ENCODE peak calls at places on chromosomes 16 and 17, in eight cellular contexts. K, V, N, A, Y, W, R and P are unnamed samples.

GRCh38 chr16:75263963-75264445 is 12.6 kb upstream of the BCAR1 start:
- DNase-seq in K (no peak), A (peak; percentile 75), W (no peak), R (peak; percentile 33), Y (peak; percentile 56), N (no peak), V (no peak), P (no peak)

GRCh38 chr16:58049697-58050185 is 24.2 kb downstream of the MMP15 start:
- DNase-seq in W (no peak), V (no peak), R (no peak), A (no peak), K (no peak), N (no peak), Y (peak; percentile 53), P (no peak)

GRCh38 chr16:68037820-68038597 is 14.9 kb downstream of the DUS2 start:
- DNase-seq in K (no peak), W (no peak), V (no peak), N (no peak), A (no peak), R (no peak), Y (no peak), P (no peak)

GRCh38 chr17:22469941-22470340 is 777.6 kb downstream of the KCNJ18 start:
- DNase-seq in A (no peak), W (no peak), Y (no peak), R (no peak), K (no peak), N (no peak), V (no peak), P (no peak)

GRCh38 chr16:72362972-72363371 is 191.0 kb upstream of the PMFBP1 start:
- DNase-seq in Y (no peak), N (no peak), V (no peak), K (no peak), A (no peak), R (peak; percentile 91), W (no peak), P (no peak)

GRCh38 chr17:74431568-74432483 is at the start of gene GPRC5C:
- DNase-seq in W (peak; percentile 78), A (peak; percentile 50), N (peak; percentile 48), Y (peak; percentile 95), V (peak; percentile 53), R (no peak), K (peak; percentile 71), P (peak; percentile 90)

GRCh38 chr17:42413464-42414040 is 9.5 kb downstream of the CAVIN1 start:
- DNase-seq in Y (no peak), N (no peak), A (peak; percentile 56), K (no peak), W (no peak), V (no peak), R (peak; percentile 63), P (no peak)

GRCh38 chr17:13735444-13735843 is 133.7 kb upstream of the HS3ST3A1 start:
- DNase-seq in R (peak; percentile 25), N (no peak), Y (peak; percentile 83), A (peak; percentile 59), K (no peak), W (no peak), V (no peak), P (no peak)

GRCh38 chr16:31242197-31242596 is 17.6 kb upstream of the ITGAM start:
- DNase-seq in Y (no peak), A (peak; percentile 23), N (no peak), K (no peak), W (no peak), R (no peak), V (no peak), P (no peak)

GRCh38 chr16:8561496-8561895 is 28.8 kb downstream of the TMEM114 start:
- DNase-seq in N (no peak), W (no peak), Y (no peak), V (no peak), A (no peak), K (no peak), R (no peak), P (no peak)

GRCh38 chr17:33169580-33170285 is 123.4 kb downstream of the ASIC2 start:
- DNase-seq in N (no peak), R (peak; percentile 14), K (no peak), V (no peak), A (peak; percentile 59), Y (peak; percentile 31), W (no peak), P (no peak)

GRCh38 chr17:30093463-30094147 is 23.0 kb upstream of the NSRP1 start:
- DNase-seq in V (peak; percentile 70), N (no peak), A (peak; percentile 71), K (peak; percentile 71), Y (peak; percentile 82), W (peak; percentile 66), R (peak; percentile 71), P (peak; percentile 49)

GRCh38 chr17:76107507-76107906 is 3.9 kb upstream of the EXOC7 start:
- DNase-seq in Y (no peak), N (no peak), W (no peak), K (no peak), A (peak; percentile 29), R (peak; percentile 14), V (no peak), P (no peak)

GRCh38 chr17:2138768-2139167 is 83.9 kb downstream of the HIC1 start:
- DNase-seq in W (no peak), A (peak; percentile 51), K (peak; percentile 44), V (no peak), Y (no peak), N (no peak), R (peak; percentile 30), P (peak; percentile 12)

GRCh38 chr17:42553161-42553818 is 567 bp downstream of the HSD17B1 start:
- DNase-seq in R (peak; percentile 69), W (no peak), V (no peak), K (peak; percentile 42), A (no peak), Y (peak; percentile 89), N (no peak), P (no peak)

GRCh38 chr17:59254742-59255141 is 34.4 kb downstream of the GDPD1 start:
- DNase-seq in Y (no peak), K (no peak), N (no peak), A (no peak), R (no peak), V (no peak), W (no peak), P (no peak)

GRCh38 chr16:47977802-47978201 is 178.0 kb downstream of the ABCC12 start:
- DNase-seq in V (no peak), A (no peak), N (no peak), K (no peak), Y (no peak), R (no peak), W (no peak), P (no peak)

GRCh38 chr16:30458561-30459394 is 13.1 kb upstream of the SEPHS2 start:
- DNase-seq in K (no peak), R (no peak), Y (no peak), A (no peak), W (no peak), N (peak; percentile 71), V (peak; percentile 92), P (no peak)

GRCh38 chr16:73020409-73020884 is 27.5 kb downstream of the ZFHX3 start:
- DNase-seq in Y (no peak), V (no peak), K (no peak), R (peak; percentile 99), W (no peak), A (peak; percentile 92), N (no peak), P (peak; percentile 66)

GRCh38 chr17:41992576-41992975 is 24.7 kb downstream of the DNAJC7 start:
- DNase-seq in V (no peak), R (peak; percentile 27), N (no peak), Y (no peak), W (no peak), K (no peak), A (no peak), P (no peak)

GRCh38 chr17:31437720-31438400 is 46.4 kb downstream of the RAB11FIP4 start:
- DNase-seq in Y (no peak), V (no peak), W (no peak), N (no peak), K (no peak), A (no peak), R (no peak), P (no peak)

GRCh38 chr16:11259288-11259621 is 3.3 kb upstream of the SOCS1 start:
- DNase-seq in A (peak; percentile 34), K (no peak), N (no peak), R (no peak), V (no peak), W (no peak), Y (no peak), P (no peak)

GRCh38 chr17:39462644-39463375 is 1.5 kb downstream of the CDK12 start:
- DNase-seq in N (no peak), R (peak; percentile 27), W (peak; percentile 42), K (no peak), Y (peak; percentile 66), A (peak; percentile 52), V (peak; percentile 19), P (no peak)

GRCh38 chr16:73176577-73177013 is 128.7 kb upstream of the ZFHX3 start:
- DNase-seq in V (no peak), W (no peak), N (no peak), A (peak; percentile 96), R (peak; percentile 98), Y (peak; percentile 63), K (no peak), P (peak; percentile 67)

GRCh38 chr16:88509749-88510069 is 56.6 kb downstream of the ZFPM1 start:
- DNase-seq in R (no peak), N (no peak), W (no peak), K (no peak), V (no peak), Y (no peak), A (no peak), P (no peak)

GRCh38 chr17:45300060-45300751 is 16.6 kb downstream of the MAP3K14 start:
- DNase-seq in R (no peak), W (no peak), K (no peak), N (no peak), A (no peak), V (no peak), Y (no peak), P (no peak)

GRCh38 chr17:8220783-8221662 is 10.6 kb upstream of the AURKB start:
- DNase-seq in R (peak; percentile 96), K (peak; percentile 72), V (peak; percentile 91), A (peak; percentile 89), N (peak; percentile 92), Y (peak; percentile 98), W (peak; percentile 96), P (peak; percentile 83)

GRCh38 chr16:77652399-77652798 is 69.9 kb upstream of the NUDT7 start:
- DNase-seq in A (peak; percentile 22), Y (no peak), V (no peak), N (no peak), W (no peak), R (peak; percentile 59), K (no peak), P (no peak)

GRCh38 chr17:29042679-29043538 is at the start of gene PIPOX:
- DNase-seq in K (peak; percentile 54), V (no peak), N (no peak), A (no peak), R (peak; percentile 12), W (peak; percentile 43), Y (peak; percentile 69), P (peak; percentile 51)

GRCh38 chr16:9844361-9844760 is 337.9 kb downstream of the GRIN2A start:
- DNase-seq in K (no peak), A (peak; percentile 63), Y (no peak), N (no peak), R (peak; percentile 62), W (no peak), V (no peak), P (no peak)

GRCh38 chr16:46857261-46857962 is 26.4 kb upstream of the C16orf87 start:
- DNase-seq in K (peak; percentile 66), W (no peak), N (no peak), V (no peak), Y (no peak), R (peak; percentile 74), A (peak; percentile 85), P (peak; percentile 50)

GRCh38 chr16:10502766-10503165 is 77.6 kb downstream of the EMP2 start:
- DNase-seq in R (no peak), A (no peak), V (no peak), W (no peak), K (no peak), Y (no peak), N (no peak), P (no peak)

GRCh38 chr17:68089881-68090280 is 54.3 kb downstream of the KPNA2 start:
- DNase-seq in A (peak; percentile 29), K (no peak), R (peak; percentile 56), Y (peak; percentile 81), V (peak; percentile 59), W (no peak), N (no peak), P (peak; percentile 89)

GRCh38 chr16:83253526-83253925 is 554.3 kb upstream of the HSBP1 start:
- DNase-seq in Y (no peak), R (no peak), A (no peak), N (no peak), V (no peak), K (no peak), W (no peak), P (no peak)